ENCODE peak calls at places on chromosomes 1 and 21, in four cellular contexts. S is heart left ventricle, W is Peyer's patch, E is neural progenitor cell. Q is an unnamed sample. For H3K9me3, the result is how much of the 10 kb centered on the place peaks cover.

GRCh38 chr1:206082831-206083695 is 30.1 kb downstream of the RHEX start:
- DNase-seq in S (no peak), W (no peak), E (no peak), Q (no peak)

GRCh38 chr1:159898527-159898926 is 1.4 kb downstream of the CFAP45 start:
- DNase-seq in S (no peak), W (no peak), E (no peak), Q (no peak)

GRCh38 chr1:65253800-65254319 is 55.5 kb upstream of the DNAJC6 start:
- DNase-seq in S (no peak), W (no peak), E (no peak), Q (no peak)

GRCh38 chr1:246012271-246012854 is 494.7 kb downstream of the SMYD3 start:
- DNase-seq in S (no peak), W (no peak), E (peak), Q (no peak)

GRCh38 chr1:31677949-31678348 is 25.9 kb downstream of the COL16A1 start:
- DNase-seq in S (no peak), W (no peak), E (no peak), Q (no peak)

GRCh38 chr1:195218428-195219212 is 1389.6 kb downstream of the KCNT2 start:
- DNase-seq in S (no peak), W (no peak), E (no peak), Q (no peak)

GRCh38 chr1:107535091-107535490 is 394.3 kb downstream of the NTNG1 start:
- DNase-seq in S (no peak), W (no peak), E (no peak), Q (no peak)

GRCh38 chr1:180166436-180166800 is 11.7 kb downstream of the QSOX1 start:
- DNase-seq in S (no peak), W (peak), E (peak), Q (no peak)

GRCh38 chr1:93304716-93305138 is 41.0 kb upstream of the DR1 start:
- DNase-seq in S (no peak), W (peak), E (peak), Q (no peak)

GRCh38 chr21:26834181-26834945 is 10.8 kb downstream of the ADAMTS1 start:
- DNase-seq in S (no peak), W (no peak), E (no peak), Q (no peak)

GRCh38 chr21:15291621-15292266 is 226.9 kb upstream of the NRIP1 start:
- DNase-seq in S (no peak), W (peak), E (no peak), Q (no peak)

GRCh38 chr1:7703321-7704213 is 67.5 kb upstream of the VAMP3 start:
- DNase-seq in S (no peak), W (no peak), E (peak), Q (no peak)

GRCh38 chr1:19679691-19680090 is 15.0 kb downstream of the HTR6 start:
- DNase-seq in S (no peak), W (no peak), E (no peak), Q (no peak)

GRCh38 chr1:225999912-226000337 is 782 bp upstream of the SDE2 start:
- DNase-seq in S (no peak), W (no peak), E (no peak), Q (no peak)

GRCh38 chr1:63730211-63730610 is 43.6 kb upstream of the ROR1 start:
- DNase-seq in S (no peak), W (no peak), E (no peak), Q (no peak)

GRCh38 chr1:177737456-177737855 is 232.4 kb downstream of the SEC16B start:
- DNase-seq in S (no peak), W (no peak), E (no peak), Q (no peak)

GRCh38 chr1:206495493-206496046 is 11.8 kb upstream of the RASSF5 start:
- DNase-seq in S (peak), W (no peak), E (no peak), Q (no peak)

GRCh38 chr1:121519042-121519755 is 334.4 kb downstream of the SRGAP2C start:
- DNase-seq in S (peak), W (peak), E (peak), Q (peak)

GRCh38 chr1:85311818-85312217 is 35.4 kb upstream of the BCL10 start:
- DNase-seq in S (no peak), W (no peak), E (no peak), Q (no peak)

GRCh38 chr1:232943679-232944252 is 6.6 kb upstream of the NTPCR start:
- DNase-seq in S (no peak), W (no peak), E (no peak), Q (no peak)

GRCh38 chr1:180096584-180097318 is 57.9 kb upstream of the QSOX1 start:
- DNase-seq in S (no peak), W (no peak), E (no peak), Q (no peak)

GRCh38 chr1:226475112-226475511 is 67.2 kb upstream of the PARP1 start:
- DNase-seq in S (no peak), W (no peak), E (peak), Q (no peak)

GRCh38 chr1:115182012-115182715 is 92.9 kb upstream of the TSPAN2 start:
- DNase-seq in S (no peak), W (no peak), E (no peak), Q (no peak)

GRCh38 chr1:184189361-184189760 is 137.8 kb downstream of the TSEN15 start:
- DNase-seq in S (no peak), W (no peak), E (no peak), Q (no peak)

GRCh38 chr1:116110507-116111195 is 548 bp upstream of the MAB21L3 start:
- DNase-seq in S (no peak), W (peak), E (no peak), Q (no peak)

GRCh38 chr1:201499795-201500669 is 6.9 kb downstream of the CSRP1 start:
- DNase-seq in S (peak), W (no peak), E (peak), Q (no peak)

GRCh38 chr1:206736878-206737728 is 33.5 kb upstream of the IL19 start:
- DNase-seq in S (no peak), W (peak), E (no peak), Q (no peak)

GRCh38 chr21:26806734-26807372 is 38.4 kb downstream of the ADAMTS1 start:
- DNase-seq in S (no peak), W (no peak), E (no peak), Q (no peak)

GRCh38 chr1:59718064-59718988 is 96.4 kb upstream of the HOOK1 start:
- DNase-seq in S (no peak), W (no peak), E (peak), Q (no peak)

GRCh38 chr1:42002220-42002619 is 83.5 kb upstream of the HIVEP3 start:
- DNase-seq in S (no peak), W (no peak), E (no peak), Q (no peak)

GRCh38 chr1:154943649-154944421 is 7.3 kb upstream of the PMVK start:
- DNase-seq in S (no peak), W (peak), E (peak), Q (no peak)

GRCh38 chr1:218752126-218752525 is 407.0 kb downstream of the TGFB2 start:
- DNase-seq in S (no peak), W (no peak), E (no peak), Q (no peak)

GRCh38 chr1:171929121-171929520 is 87.8 kb downstream of the DNM3 start:
- DNase-seq in S (no peak), W (no peak), E (no peak), Q (no peak)

GRCh38 chr21:44413566-44414290 is 41.6 kb upstream of the LRRC3 start:
- DNase-seq in S (no peak), W (peak), E (no peak), Q (no peak)
- H3K9me3 ChIP-seq in S (under half), W (under half), E (under half), Q (under half)

GRCh38 chr1:170200665-170201397 is 55.1 kb downstream of the NTMT2 start:
- DNase-seq in S (no peak), W (no peak), E (no peak), Q (no peak)

GRCh38 chr1:170205301-170205700 is 59.5 kb downstream of the NTMT2 start:
- DNase-seq in S (no peak), W (no peak), E (no peak), Q (no peak)

GRCh38 chr1:170200161-170200560 is 54.4 kb downstream of the NTMT2 start:
- DNase-seq in S (no peak), W (no peak), E (peak), Q (no peak)

GRCh38 chr1:170203693-170204092 is 57.9 kb downstream of the NTMT2 start:
- DNase-seq in S (no peak), W (no peak), E (no peak), Q (no peak)

DNA sequence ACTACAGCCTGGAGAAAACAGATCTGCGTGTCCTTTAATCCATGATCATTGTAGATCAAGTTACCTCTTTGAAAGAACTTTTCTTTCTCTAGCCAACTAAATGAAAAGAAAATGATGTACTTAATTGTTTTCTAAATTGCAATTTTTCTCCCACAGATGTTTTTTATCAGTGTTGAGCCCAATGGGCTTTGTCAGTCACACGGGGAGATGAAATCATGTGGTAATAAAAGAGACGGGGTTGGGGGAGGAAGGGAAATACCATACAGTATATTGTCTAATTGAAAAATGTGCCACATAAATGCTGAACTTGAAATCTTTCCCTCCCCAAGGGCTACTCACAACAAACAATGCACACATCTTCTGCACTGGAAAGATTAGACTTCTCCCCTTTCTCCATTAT is 58.4 kb downstream of the NTMT2 start:
- DNase-seq in S (no peak), W (no peak), E (no peak), Q (no peak)
- TF ChIP-seq CTCF in S (no peak), W (no peak), E (no peak), Q (no peak)

DNA sequence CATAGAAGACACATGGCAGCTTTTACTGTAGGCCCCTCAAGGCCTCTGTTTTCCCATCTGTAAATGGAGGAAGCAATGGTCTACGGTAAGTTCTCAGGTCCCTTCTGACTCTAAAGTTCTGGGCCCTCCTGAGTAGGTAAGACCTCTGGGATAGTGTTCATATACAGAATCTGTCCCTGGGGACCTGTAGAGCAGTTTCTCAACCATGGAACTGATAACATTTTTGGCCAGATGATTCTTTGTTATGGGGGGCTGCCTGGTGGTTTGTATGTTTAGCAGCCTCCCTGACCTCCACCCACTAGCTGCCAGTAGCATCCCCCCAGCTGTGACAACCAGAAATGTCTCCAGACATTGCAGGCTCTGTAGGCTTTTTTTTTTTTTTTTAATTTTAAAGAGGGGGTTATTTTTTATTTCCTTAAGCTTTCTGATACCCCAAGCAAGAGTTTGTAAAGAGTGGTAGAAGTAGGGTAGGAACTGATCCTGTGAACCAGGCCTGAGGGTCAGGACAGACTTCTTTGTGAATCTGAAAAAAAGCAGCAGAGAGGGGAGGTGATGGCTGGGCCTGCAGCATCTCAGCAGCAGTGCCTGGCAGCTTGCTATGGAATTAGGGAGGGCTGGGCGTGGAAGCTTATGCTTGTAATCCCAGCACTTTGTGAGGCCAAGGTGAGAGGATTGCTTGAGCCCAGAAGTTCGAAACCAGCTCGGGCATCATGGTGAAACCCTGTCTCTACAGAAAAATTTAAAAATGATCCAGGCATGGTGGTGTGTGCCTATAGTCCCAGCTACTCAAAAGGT is 20.2 kb upstream of the TCEA3 start:
- DNase-seq in S (no peak), W (no peak), E (no peak), Q (no peak)
- H3K4me3 ChIP-seq in S (no peak), W (no peak), E (no peak), Q (peak)

GRCh38 chr1:2835650-2836159 is 34.2 kb upstream of the TTC34 start:
- DNase-seq in S (no peak), W (no peak), E (no peak), Q (no peak)

GRCh38 chr1:2834146-2834475 is 32.6 kb upstream of the TTC34 start:
- DNase-seq in S (no peak), W (no peak), E (no peak), Q (peak)

GRCh38 chr1:2833454-2834145 is 32.1 kb upstream of the TTC34 start:
- DNase-seq in S (no peak), W (no peak), E (no peak), Q (peak)

GRCh38 chr1:2836333-2836970 is 35.0 kb upstream of the TTC34 start:
- DNase-seq in S (no peak), W (no peak), E (no peak), Q (peak)

DNA sequence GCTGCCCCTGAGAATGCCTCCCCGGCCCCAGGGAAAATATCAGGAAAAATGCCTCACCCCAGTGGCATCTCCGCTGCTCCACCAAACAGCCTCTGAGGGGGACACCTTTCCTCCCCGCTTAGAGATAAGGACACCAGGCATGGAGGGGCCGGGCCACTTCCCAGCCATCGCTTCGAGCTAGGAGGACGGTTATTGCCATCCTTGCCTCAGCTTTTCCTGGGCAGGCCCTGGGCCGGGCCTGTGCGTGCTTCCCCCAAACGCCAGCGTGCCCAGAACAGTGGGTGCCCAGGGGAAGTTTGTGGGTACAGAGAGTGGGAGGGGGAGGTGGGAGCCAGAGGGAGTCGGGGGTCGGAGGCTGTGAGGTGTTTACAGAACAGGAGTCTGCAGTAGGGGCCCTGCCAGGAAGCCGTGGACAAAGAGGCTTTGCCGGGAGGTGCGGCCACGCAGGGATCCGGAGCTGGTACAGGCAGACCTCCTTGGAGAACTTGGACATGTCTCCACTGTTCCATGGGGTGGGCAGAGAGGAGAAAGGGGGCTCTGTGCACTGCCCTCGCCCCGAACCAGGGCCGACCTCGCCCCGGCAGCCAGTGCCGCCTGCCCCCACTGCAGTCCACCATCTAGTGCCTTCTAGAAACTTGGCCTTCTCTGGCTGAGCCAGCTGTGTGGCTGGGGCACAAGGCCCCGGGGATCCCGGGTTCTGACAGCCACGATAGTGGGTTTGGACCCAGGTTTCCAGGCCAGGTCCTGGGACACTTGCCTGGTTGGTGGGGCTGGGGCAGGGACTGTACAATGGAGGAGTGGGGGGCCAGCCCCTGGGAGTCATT is 33.5 kb upstream of the TTC34 start:
- DNase-seq in S (no peak), W (no peak), E (no peak), Q (peak)
- H3K9me3 ChIP-seq in S (under half), W (under half), E (under half), Q (under half)

GRCh38 chr1:80673935-80674597 is 1126.7 kb upstream of the ADGRL2 start:
- DNase-seq in S (no peak), W (no peak), E (peak), Q (no peak)
- TF ChIP-seq CTCF in S (no peak), W (no peak), E (no peak), Q (no peak)

GRCh38 chr1:234246638-234247116 is 126.6 kb upstream of the COA6 start:
- DNase-seq in S (no peak), W (no peak), E (no peak), Q (no peak)
- H3K4me3 ChIP-seq in S (no peak), W (no peak), E (no peak), Q (no peak)

DNA sequence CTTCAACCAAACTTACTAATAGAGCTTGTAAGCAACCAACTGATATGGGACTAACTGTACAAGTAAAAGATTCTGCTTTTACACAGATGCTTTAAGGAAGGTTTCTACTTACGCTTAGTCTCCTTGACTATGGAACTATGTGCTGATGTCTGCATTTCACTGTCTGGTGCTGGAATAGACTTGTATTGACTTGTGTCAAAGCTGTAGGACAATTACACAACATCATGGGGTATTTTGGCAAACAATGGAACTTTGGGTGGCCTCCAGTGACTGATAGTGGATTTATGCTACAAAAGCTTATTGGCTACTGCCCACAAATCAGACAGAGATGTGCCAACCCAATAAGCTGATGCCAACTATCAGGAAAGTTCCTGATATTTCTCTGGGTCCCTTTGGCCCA is 10.6 kb downstream of the CBR1 start:
- DNase-seq in S (no peak), W (no peak), E (no peak), Q (no peak)
- H3K9me3 ChIP-seq in S (under half), W (under half), E (under half), Q (under half)

DNA sequence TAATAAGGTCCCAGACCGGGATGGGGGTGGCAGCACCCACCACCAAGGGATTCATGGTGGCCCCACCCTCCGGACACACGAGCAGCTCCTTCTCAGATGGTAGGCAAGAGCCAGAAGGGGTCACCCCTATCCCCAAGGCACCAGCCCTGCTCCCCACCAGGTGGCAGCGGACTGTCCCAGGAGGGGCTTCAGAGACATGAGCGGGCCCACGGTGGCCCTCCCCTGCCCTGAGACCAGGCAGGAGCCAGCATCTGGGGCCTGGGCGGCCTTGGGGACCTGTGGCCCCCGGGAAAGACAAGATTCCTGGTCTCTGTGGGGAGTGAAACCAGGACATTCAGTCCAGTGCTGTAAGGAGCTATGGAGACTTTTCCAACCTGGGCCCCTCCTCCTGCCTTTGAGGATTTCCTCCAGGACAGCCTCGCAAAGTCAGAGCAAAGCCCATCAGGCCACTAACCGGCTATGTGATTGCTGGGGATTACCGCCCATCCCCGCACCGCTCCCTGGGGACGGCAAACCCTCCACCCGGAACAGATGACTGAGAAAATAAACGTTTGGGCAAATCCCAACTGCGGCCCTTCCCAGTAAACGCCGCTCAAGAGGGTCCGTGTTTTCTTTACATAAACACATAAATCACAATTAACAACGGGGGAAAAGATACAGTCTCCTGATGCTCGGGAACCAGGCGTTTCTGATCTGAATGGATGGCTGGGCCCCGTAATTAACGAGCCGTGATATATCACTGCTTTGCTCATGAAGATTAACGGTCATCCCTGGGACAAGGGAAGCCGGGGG is 50.9 kb upstream of the ARHGEF16 start:
- DNase-seq in S (no peak), W (no peak), E (peak), Q (no peak)
- TF ChIP-seq CTCF in S (no peak), W (no peak), E (peak), Q (no peak)

Q was measured in lower lobe of right lung.